ENCODE peak calls at places on chromosomes 7 and 10, in five cellular contexts. A, F, H, J and Y are unnamed samples.
A peak's percentile ranks its signal among the peaks of the same experiment; 100 is the strongest.

GRCh38 chr7:110856704-110857103 is 234.2 kb upstream of the LRRN3 start:
- DNase-seq in A (no peak), F (no peak), H (peak; percentile 65), J (peak; percentile 37), Y (peak; percentile 14)

GRCh38 chr10:124647421-124648130 is 96.6 kb downstream of the FAM53B start:
- DNase-seq in H (peak; percentile 35), A (no peak), J (peak; percentile 69), F (no peak), Y (peak; percentile 75)

GRCh38 chr10:14583252-14583651 is 191.4 kb downstream of the FAM107B start:
- DNase-seq in F (no peak), J (no peak), A (no peak), H (no peak), Y (no peak)

GRCh38 chr7:147023390-147023914 is 906.9 kb downstream of the CNTNAP2 start:
- DNase-seq in F (no peak), A (peak; percentile 18), J (no peak), H (no peak), Y (no peak)

GRCh38 chr10:79073784-79074432 is 5.1 kb downstream of the ZMIZ1 start:
- DNase-seq in A (no peak), F (no peak), H (peak; percentile 42), J (peak; percentile 66), Y (no peak)

GRCh38 chr7:25886387-25887240 is 265.4 kb upstream of the NFE2L3 start:
- DNase-seq in J (no peak), H (no peak), F (no peak), A (no peak), Y (no peak)

GRCh38 chr10:5168897-5169296 is 16.1 kb downstream of the AKR1C8 start:
- DNase-seq in F (no peak), J (no peak), A (no peak), H (peak; percentile 18), Y (no peak)

GRCh38 chr10:132185601-132186487 is 904 bp upstream of the DPYSL4 start:
- DNase-seq in A (no peak), J (no peak), F (peak; percentile 69), H (peak; percentile 72), Y (peak; percentile 15)

GRCh38 chr7:44581426-44581906 is 565 bp downstream of the TMED4 start:
- DNase-seq in J (peak; percentile 29), A (no peak), H (peak; percentile 71), F (no peak), Y (peak; percentile 39)

GRCh38 chr10:58179238-58179637 is 88.5 kb downstream of the IPMK start:
- DNase-seq in F (no peak), A (no peak), J (peak; percentile 26), H (no peak), Y (peak; percentile 76)

GRCh38 chr10:70362357-70362756 is 20.1 kb downstream of the LRRC20 start:
- DNase-seq in A (no peak), J (no peak), H (no peak), F (no peak), Y (no peak)

GRCh38 chr10:79507436-79508167 is 4.7 kb upstream of the EIF5AL1 start:
- DNase-seq in A (no peak), F (no peak), H (no peak), J (no peak), Y (no peak)

GRCh38 chr7:45570797-45571196 is 3.4 kb upstream of the ADCY1 start:
- DNase-seq in A (no peak), J (no peak), H (no peak), F (no peak), Y (no peak)

GRCh38 chr10:15084502-15084922 is 4.1 kb downstream of the ACBD7 start:
- DNase-seq in J (peak; percentile 96), F (peak; percentile 24), A (peak; percentile 66), H (no peak), Y (peak; percentile 90)

GRCh38 chr7:150379590-150380379 is 655 bp downstream of the ZNF775 start:
- DNase-seq in A (peak; percentile 13), F (peak; percentile 28), H (peak; percentile 79), J (peak; percentile 40), Y (peak; percentile 22)

GRCh38 chr10:49407552-49408137 is 11.8 kb upstream of the DRGX start:
- DNase-seq in J (peak; percentile 80), H (peak; percentile 74), F (peak; percentile 87), A (peak; percentile 57), Y (peak; percentile 81)

GRCh38 chr10:1043532-1043995 is 5.4 kb downstream of the IDI1 start:
- DNase-seq in A (peak; percentile 17), H (no peak), J (no peak), F (no peak), Y (no peak)

GRCh38 chr7:22858640-22859561 is 36.3 kb upstream of the TOMM7 start:
- DNase-seq in H (no peak), F (no peak), A (no peak), J (peak; percentile 98), Y (peak; percentile 97)